ENCODE peak calls at places on chromosomes 16 and 17, in ten cellular contexts. T is activated CD8-positive, alpha-beta T cell treated with anti-CD3 and anti-CD28 coated beads, Interleukin-2, amount 10 ng/mL, durations not matched to agents 7 days and 5 days; H is GM04504; W is CD4-positive, alpha-beta T cell; K is GM03348; F is activated CD4-positive, alpha-beta T cell treated with anti-CD3 and anti-CD28 coated beads, Interleukin-2, amount 10 ng/mL, durations not matched to agents 7 days and 5 days; N is activated CD8-positive, alpha-beta memory T cell treated with anti-CD3 and anti-CD28 coated beads for 24 hours; M is islet precursor cell; O is AG20443; Q is upper lobe of right lung. V is an unnamed sample.

GRCh38 chr16:6016530-6017184 is 919.1 kb upstream of the EEF2KMT start:
- DNase-seq in T (no peak), H (no peak), W (no peak), K (no peak), F (no peak), N (no peak), M (peak; percentile 68), O (no peak), Q (no peak), V (no peak)

GRCh38 chr16:53372942-53373871 is 61.1 kb upstream of the RBL2 start:
- DNase-seq in T (peak; percentile 75), H (no peak), W (peak; percentile 84), K (no peak), F (peak; percentile 79), N (peak; percentile 91), M (no peak), O (no peak), Q (peak; percentile 91), V (no peak)

GRCh38 chr17:40915199-40915661 is 22.2 kb downstream of the KRT23 start:
- DNase-seq in T (no peak), H (peak; percentile 85), W (no peak), K (peak; percentile 77), F (no peak), N (no peak), M (no peak), O (peak; percentile 74), Q (no peak), V (no peak)

GRCh38 chr16:71514476-71514875 is 11.8 kb upstream of the CHST4 start:
- DNase-seq in T (no peak), H (no peak), W (no peak), K (no peak), F (no peak), N (no peak), M (no peak), O (no peak), Q (no peak), V (no peak)

GRCh38 chr17:77957215-77957868 is 1.2 kb upstream of the TNRC6C start:
- DNase-seq in T (peak; percentile 23), H (no peak), W (no peak), K (peak; percentile 18), F (peak; percentile 16), N (no peak), M (no peak), O (peak; percentile 27), Q (no peak), V (peak; percentile 42)

GRCh38 chr17:77100009-77100408 is 40.8 kb upstream of the SEC14L1 start:
- DNase-seq in T (no peak), H (no peak), W (no peak), K (no peak), F (no peak), N (no peak), M (no peak), O (no peak), Q (peak; percentile 88), V (peak; percentile 84)

GRCh38 chr16:2048116-2048543 is 345 bp downstream of the TSC2 start:
- DNase-seq in T (no peak), H (no peak), W (no peak), K (no peak), F (no peak), N (no peak), M (no peak), O (peak; percentile 29), Q (no peak), V (no peak)

GRCh38 chr17:50681260-50682200 is 26.2 kb downstream of the ANKRD40 start:
- DNase-seq in T (peak; percentile 28), H (peak; percentile 71), W (no peak), K (peak; percentile 88), F (no peak), N (no peak), M (peak; percentile 84), O (peak; percentile 86), Q (peak; percentile 47), V (peak; percentile 81)

GRCh38 chr16:12257926-12258561 is 281.5 kb downstream of the SNX29 start:
- DNase-seq in T (no peak), H (no peak), W (no peak), K (no peak), F (no peak), N (no peak), M (peak; percentile 61), O (no peak), Q (no peak), V (peak; percentile 27)

GRCh38 chr17:31095239-31096105 is 695 bp downstream of the NF1 start:
- DNase-seq in T (peak; percentile 44), H (no peak), W (peak; percentile 7), K (peak; percentile 49), F (peak; percentile 33), N (peak; percentile 67), M (peak; percentile 92), O (peak; percentile 31), Q (peak; percentile 81), V (peak; percentile 43)

GRCh38 chr17:40106089-40106759 is 5.8 kb upstream of the NR1D1 start:
- DNase-seq in T (no peak), H (no peak), W (no peak), K (no peak), F (no peak), N (no peak), M (no peak), O (no peak), Q (no peak), V (no peak)

GRCh38 chr17:50212121-50212843 is 10.9 kb upstream of the COL1A1 start:
- DNase-seq in T (peak; percentile 17), H (peak; percentile 92), W (no peak), K (peak; percentile 43), F (no peak), N (no peak), M (peak; percentile 61), O (peak; percentile 64), Q (no peak), V (no peak)

GRCh38 chr17:39014795-39015545 is 47.8 kb upstream of the FBXO47 start:
- DNase-seq in T (no peak), H (no peak), W (no peak), K (no peak), F (no peak), N (no peak), M (peak; percentile 78), O (no peak), Q (peak; percentile 67), V (no peak)

GRCh38 chr16:84268661-84269060 is 26.0 kb upstream of the WFDC1 start:
- DNase-seq in T (no peak), H (no peak), W (no peak), K (no peak), F (no peak), N (no peak), M (no peak), O (no peak), Q (no peak), V (no peak)

GRCh38 chr16:58815188-58815888 is 81.2 kb upstream of the GOT2 start:
- DNase-seq in T (no peak), H (no peak), W (no peak), K (no peak), F (no peak), N (no peak), M (no peak), O (no peak), Q (no peak), V (no peak)

V was measured in Ammon's horn.